ENCODE peak calls at places on chromosomes 7 and 10, in four cellular contexts. Z is aorta, N is pancreas, O is neural progenitor cell. J is an unnamed sample.

GRCh38 chr10:121598261-121599249 is at the start of gene FGFR2:
- DNase-seq in Z (peak), N (peak), O (peak), J (peak)

GRCh38 chr10:22657566-22658190 is 56.7 kb downstream of the PIP4K2A start:
- DNase-seq in Z (no peak), N (no peak), O (no peak), J (no peak)

GRCh38 chr10:91409069-91409868 is 875 bp upstream of the HECTD2 start:
- DNase-seq in Z (peak), N (peak), O (peak), J (peak)

GRCh38 chr10:15325243-15326002 is 45.7 kb downstream of the FAM171A1 start:
- DNase-seq in Z (no peak), N (no peak), O (no peak), J (no peak)

GRCh38 chr10:52249850-52250395 is 64.2 kb upstream of the DKK1 start:
- DNase-seq in Z (no peak), N (no peak), O (no peak), J (no peak)

GRCh38 chr7:47580175-47580701 is 1.7 kb downstream of the TNS3 start:
- DNase-seq in Z (no peak), N (peak), O (peak), J (no peak)

GRCh38 chr7:113159746-113160339 is 41.5 kb upstream of the SMIM30 start:
- DNase-seq in Z (no peak), N (no peak), O (peak), J (no peak)

GRCh38 chr7:116630932-116631449 is 41.0 kb upstream of the MET start:
- DNase-seq in Z (peak), N (peak), O (peak), J (no peak)